ENCODE peak calls at places on chromosomes 16 and 17, in five cellular contexts. M, I, Y, O and D are unnamed samples. For H3K4me1, the result is how much of the 10 kb centered on the place peaks cover.

GRCh38 chr16:66028505-66029216 is 337.8 kb upstream of the CDH5 start:
- DNase-seq in M (no peak), I (no peak), Y (no peak), O (peak), D (no peak)

GRCh38 chr17:30398328-30399041 is 19.8 kb downstream of the CPD start:
- DNase-seq in M (no peak), I (no peak), Y (no peak), O (no peak), D (no peak)

GRCh38 chr17:13288248-13288647 is 270.4 kb upstream of the ELAC2 start:
- DNase-seq in M (no peak), I (no peak), Y (no peak), O (no peak), D (no peak)

GRCh38 chr16:11417487-11417886 is 72.2 kb downstream of the RMI2 start:
- DNase-seq in M (no peak), I (peak), Y (no peak), O (no peak), D (no peak)

GRCh38 chr16:85129846-85130706 is 17.8 kb upstream of the CIBAR2 start:
- DNase-seq in M (no peak), I (no peak), Y (no peak), O (peak), D (no peak)

GRCh38 chr17:8574687-8575086 is 55.8 kb downstream of the MYH10 start:
- DNase-seq in M (no peak), I (no peak), Y (peak), O (no peak), D (no peak)

GRCh38 chr17:75323043-75323591 is 33.9 kb upstream of the SLC25A19 start:
- DNase-seq in M (peak), I (peak), Y (peak), O (peak), D (peak)

GRCh38 chr17:14776791-14777190 is 475.9 kb downstream of the HS3ST3B1 start:
- DNase-seq in M (no peak), I (no peak), Y (no peak), O (peak), D (no peak)

GRCh38 chr17:75832652-75833400 is 11.4 kb downstream of the UNC13D start:
- DNase-seq in M (peak), I (no peak), Y (no peak), O (no peak), D (peak)

GRCh38 chr16:86576591-86577313 is 1.6 kb upstream of the FOXL1 start:
- DNase-seq in M (no peak), I (peak), Y (no peak), O (no peak), D (no peak)

GRCh38 chr16:77238593-77238992 is 39.4 kb downstream of the SYCE1L start:
- DNase-seq in M (no peak), I (no peak), Y (no peak), O (no peak), D (no peak)

GRCh38 chr17:72839086-72839728 is 253.3 kb downstream of the SLC39A11 start:
- DNase-seq in M (no peak), I (no peak), Y (no peak), O (no peak), D (no peak)

GRCh38 chr16:27798241-27798640 is 248.3 kb downstream of the KATNIP start:
- DNase-seq in M (no peak), I (no peak), Y (no peak), O (no peak), D (no peak)

GRCh38 chr17:79065105-79065670 is 9.4 kb upstream of the ENGASE start:
- DNase-seq in M (peak), I (no peak), Y (peak), O (peak), D (peak)

GRCh38 chr16:934178-934577 is 36.6 kb downstream of the LMF1 start:
- DNase-seq in M (no peak), I (no peak), Y (no peak), O (no peak), D (peak)

DNA sequence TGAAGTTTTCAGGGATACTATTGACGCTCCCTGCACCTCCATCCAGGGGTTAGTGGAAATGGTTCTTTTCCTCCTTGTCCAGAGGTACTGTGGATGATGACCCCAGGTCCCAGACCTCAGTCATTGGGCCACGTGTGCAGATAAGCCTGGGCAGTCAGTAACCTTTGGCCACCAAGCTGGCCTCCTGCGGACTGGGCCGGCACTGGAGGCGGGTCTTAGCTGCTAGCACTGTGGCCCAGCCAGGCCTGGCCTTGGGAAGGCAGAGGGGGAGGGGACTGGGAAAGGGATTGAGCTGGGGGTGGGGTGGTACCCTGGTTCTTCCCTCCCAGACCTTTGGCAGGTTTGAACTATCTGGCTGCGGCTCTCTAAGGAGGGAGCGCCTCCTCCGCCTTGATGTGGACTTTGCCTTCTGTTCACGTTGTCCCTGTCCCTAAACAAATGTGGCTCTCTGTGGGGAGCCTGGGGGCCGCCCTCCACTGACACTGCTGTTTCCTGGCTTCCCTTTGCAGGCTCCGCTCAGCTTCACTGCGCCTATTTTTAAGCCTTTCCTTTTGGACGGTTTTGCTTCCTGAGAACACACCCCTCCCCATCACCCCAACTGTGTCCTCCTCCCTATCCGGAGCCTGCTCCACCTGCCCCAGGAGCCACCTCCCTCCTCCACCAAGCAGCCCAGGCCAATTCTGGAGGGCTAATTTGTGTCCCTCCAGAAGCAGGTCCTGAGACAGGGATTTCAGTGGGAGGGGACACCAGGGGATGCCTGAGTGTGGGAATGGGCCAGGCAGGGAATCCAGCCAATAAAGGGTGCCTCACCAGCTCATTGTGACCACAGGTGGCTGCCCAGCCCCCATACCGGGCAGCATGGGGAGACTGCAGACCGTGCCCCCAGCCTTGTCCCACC is 251.9 kb downstream of the SEC14L1 start:
- DNase-seq in M (peak), I (peak), Y (peak), O (no peak), D (no peak)
- H3K4me1 ChIP-seq in M (half or more), I (half or more), Y (half or more), O (half or more), D (half or more)

GRCh38 chr17:57873261-57874057 is 23.6 kb upstream of the MRPS23 start:
- DNase-seq in M (no peak), I (peak), Y (no peak), O (no peak), D (no peak)

GRCh38 chr17:57874058-57874419 is 24.2 kb upstream of the MRPS23 start:
- DNase-seq in M (no peak), I (no peak), Y (no peak), O (no peak), D (no peak)

GRCh38 chr17:57871863-57872262 is 22.0 kb upstream of the MRPS23 start:
- DNase-seq in M (no peak), I (no peak), Y (no peak), O (no peak), D (no peak)

GRCh38 chr17:57871155-57871554 is 21.3 kb upstream of the MRPS23 start:
- DNase-seq in M (no peak), I (no peak), Y (no peak), O (no peak), D (no peak)

DNA sequence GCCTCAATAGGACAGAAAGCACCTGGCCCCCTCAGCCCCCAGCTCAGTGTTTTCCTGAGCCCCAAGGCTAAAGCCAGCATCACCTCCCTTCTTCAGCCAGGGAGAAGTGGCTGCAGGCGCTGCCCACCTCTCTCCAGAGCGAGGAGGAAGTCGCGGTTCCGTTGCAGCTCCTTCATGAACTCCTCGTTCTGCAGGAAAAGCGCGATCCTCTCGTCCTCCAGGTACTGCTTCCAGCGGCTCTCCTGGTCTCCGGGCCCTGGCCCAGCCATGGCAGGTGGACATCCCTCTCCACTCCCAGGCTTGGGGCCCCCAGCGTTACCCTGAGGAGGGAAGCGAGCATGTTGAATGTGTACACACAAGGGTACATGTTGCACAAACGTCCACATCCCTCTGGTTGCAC is 22.7 kb upstream of the MRPS23 start:
- DNase-seq in M (no peak), I (peak), Y (no peak), O (no peak), D (no peak)
- H3K4me1 ChIP-seq in M (under half), I (half or more), Y (half or more), O (half or more), D (under half)

GRCh38 chr16:4612977-4613635 is 1.6 kb downstream of the UBALD1 start:
- DNase-seq in M (no peak), I (no peak), Y (no peak), O (peak), D (no peak)

GRCh38 chr16:4616047-4616811 is 1.5 kb upstream of the UBALD1 start:
- DNase-seq in M (peak), I (peak), Y (peak), O (peak), D (peak)

GRCh38 chr16:4613636-4614570 is 785 bp downstream of the UBALD1 start:
- DNase-seq in M (peak), I (peak), Y (peak), O (peak), D (no peak)

GRCh38 chr16:4615389-4616046 is 830 bp upstream of the UBALD1 start:
- DNase-seq in M (no peak), I (peak), Y (no peak), O (no peak), D (peak)

GRCh38 chr16:4614571-4615388 is at the start of gene UBALD1:
- DNase-seq in M (peak), I (peak), Y (peak), O (peak), D (peak)
- H3K4me1 ChIP-seq in M (under half), I (under half), Y (under half), O (under half), D (under half)

GRCh38 chr17:4490109-4490591 is 8.5 kb upstream of the SPNS2 start:
- DNase-seq in M (no peak), I (no peak), Y (no peak), O (no peak), D (no peak)

GRCh38 chr17:4490637-4491061 is 8.0 kb upstream of the SPNS2 start:
- DNase-seq in M (no peak), I (no peak), Y (no peak), O (no peak), D (no peak)

GRCh38 chr17:4497101-4497824 is 1.4 kb upstream of the SPNS2 start:
- DNase-seq in M (no peak), I (no peak), Y (no peak), O (peak), D (no peak)

GRCh38 chr17:4488989-4489595 is 9.6 kb upstream of the SPNS2 start:
- DNase-seq in M (no peak), I (no peak), Y (no peak), O (no peak), D (no peak)

GRCh38 chr17:4492762-4493561 is 5.7 kb upstream of the SPNS2 start:
- DNase-seq in M (peak), I (no peak), Y (peak), O (peak), D (no peak)
- H3K4me1 ChIP-seq in M (under half), I (under half), Y (under half), O (under half), D (under half)

GRCh38 chr16:35689764-35690163 is 2230.4 kb downstream of the TP53TG3F start:
- DNase-seq in M (no peak), I (no peak), Y (no peak), O (no peak), D (no peak)
- H3K4me1 ChIP-seq in M (under half), I (under half), Y (under half), O (under half), D (under half)

DNA sequence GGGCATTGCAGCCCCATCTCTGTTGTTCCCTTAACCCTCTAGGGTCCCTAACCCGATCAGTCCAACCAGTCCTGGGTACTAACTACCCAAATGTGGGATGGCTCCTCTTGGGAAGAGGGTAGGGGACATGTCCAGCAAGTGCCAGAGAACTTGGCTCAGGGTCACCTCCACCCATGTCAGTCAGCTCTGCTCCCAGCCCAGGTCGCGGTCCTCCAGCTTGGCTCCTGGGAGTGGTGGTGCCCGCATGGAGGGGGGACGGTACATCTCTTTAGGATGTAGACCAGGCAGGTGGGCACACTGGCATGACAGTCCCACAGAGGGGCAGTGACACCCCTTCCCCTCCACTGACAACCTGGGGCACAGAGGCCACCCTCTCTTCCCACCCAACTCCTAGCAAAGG is 6.0 kb downstream of the TMUB2 start:
- DNase-seq in M (no peak), I (no peak), Y (no peak), O (no peak), D (no peak)
- H3K4me1 ChIP-seq in M (under half), I (under half), Y (under half), O (under half), D (under half)

DNA sequence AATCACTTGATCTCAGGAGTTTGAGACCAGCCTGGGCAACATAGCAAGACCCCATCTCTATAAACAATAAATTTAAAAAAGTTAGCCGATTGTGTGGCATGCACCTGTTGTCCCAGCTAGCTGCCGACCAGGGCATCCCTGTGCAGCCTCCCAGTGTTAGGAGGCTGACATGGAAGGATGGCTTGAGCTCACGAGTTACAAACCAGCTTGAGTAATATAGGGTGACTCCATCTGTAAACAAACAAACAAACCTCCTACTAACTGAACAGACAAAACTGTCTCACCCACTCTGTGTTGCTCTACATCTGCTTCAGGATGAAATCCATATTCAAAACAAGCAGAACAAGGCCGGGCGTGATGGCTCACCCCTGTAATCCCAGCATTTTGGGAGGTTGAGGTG is 6.9 kb upstream of the PRSS27 start:
- DNase-seq in M (no peak), I (no peak), Y (no peak), O (no peak), D (no peak)
- H3K4me1 ChIP-seq in M (under half), I (under half), Y (under half), O (under half), D (under half)

GRCh38 chr17:46150216-46150963 is 42.8 kb downstream of the KANSL1 start:
- DNase-seq in M (no peak), I (no peak), Y (no peak), O (no peak), D (no peak)
- H3K4me1 ChIP-seq in M (half or more), I (half or more), Y (half or more), O (under half), D (half or more)